ENCODE peak calls at places on chromosome 3, in four cellular contexts. U is stomach, Q is esophagus squamous epithelium, W is uterus. F is an unnamed sample.
A peak's percentile ranks its signal among the peaks of the same experiment; 100 is the strongest.

GRCh38 chr3:69660631-69661030 is 78.6 kb upstream of the MITF start:
- DNase-seq in Q (no peak), U (no peak), W (no peak), F (no peak)

GRCh38 chr3:61333562-61333961 is 82.3 kb upstream of the FHIT start:
- DNase-seq in W (no peak), Q (no peak), U (no peak), F (no peak)

GRCh38 chr3:185822221-185822956 is 2.5 kb downstream of the IGF2BP2 start:
- DNase-seq in U (no peak), W (no peak), Q (no peak), F (no peak)

GRCh38 chr3:187718802-187719201 is 16.4 kb upstream of the RTP2 start:
- DNase-seq in W (no peak), Q (no peak), U (no peak), F (no peak)

GRCh38 chr3:27719306-27720003 is 2.7 kb downstream of the EOMES start:
- DNase-seq in Q (no peak), W (no peak), U (no peak), F (no peak)

GRCh38 chr3:191330309-191330712 is at the start of gene UTS2B:
- DNase-seq in U (no peak), W (no peak), Q (no peak), F (no peak)

GRCh38 chr3:195583831-195584542 is at the start of gene APOD:
- DNase-seq in W (peak; percentile 54), U (no peak), Q (no peak), F (peak; percentile 23)

GRCh38 chr3:116930786-116931185 is 221.2 kb downstream of the TUSC7 start:
- DNase-seq in Q (no peak), U (no peak), W (no peak), F (no peak)

GRCh38 chr3:36461588-36461987 is 81.3 kb downstream of the STAC start:
- DNase-seq in U (no peak), W (no peak), Q (no peak), F (no peak)

GRCh38 chr3:138186803-138187295 is 252 bp upstream of the ARMC8 start:
- DNase-seq in W (peak; percentile 90), Q (no peak), U (peak; percentile 93), F (peak; percentile 93)

GRCh38 chr3:79424811-79425210 is 343.0 kb downstream of the ROBO1 start:
- DNase-seq in U (no peak), Q (no peak), W (no peak), F (no peak)

GRCh38 chr3:101778385-101779046 is 495 bp upstream of the NXPE3 start:
- DNase-seq in Q (no peak), U (no peak), W (no peak), F (no peak)

GRCh38 chr3:86895202-86895601 is 95.7 kb downstream of the VGLL3 start:
- DNase-seq in Q (no peak), U (no peak), W (no peak), F (no peak)

GRCh38 chr3:30770387-30770786 is 124.1 kb downstream of the GADL1 start:
- DNase-seq in W (no peak), Q (no peak), U (no peak), F (no peak)

GRCh38 chr3:126969586-126969985 is 13.3 kb upstream of the PLXNA1 start:
- DNase-seq in U (no peak), W (no peak), Q (no peak), F (no peak)

GRCh38 chr3:117734431-117734830 is 1024.9 kb downstream of the TUSC7 start:
- DNase-seq in Q (no peak), W (no peak), U (no peak), F (no peak)

GRCh38 chr3:44942202-44942921 is 33.6 kb downstream of the ZDHHC3 start:
- DNase-seq in Q (no peak), U (no peak), W (no peak), F (no peak)

GRCh38 chr3:127588675-127589577 is 1.6 kb downstream of the TPRA1 start:
- DNase-seq in Q (no peak), U (no peak), W (no peak), F (peak; percentile 52)

GRCh38 chr3:106518516-106518915 is 649.7 kb upstream of the CBLB start:
- DNase-seq in Q (no peak), U (no peak), W (no peak), F (no peak)

GRCh38 chr3:168085491-168086119 is 10.1 kb downstream of the GOLIM4 start:
- DNase-seq in Q (no peak), U (no peak), W (no peak), F (no peak)

GRCh38 chr3:125310623-125311076 is 64.5 kb downstream of the ZNF148 start:
- DNase-seq in Q (no peak), W (no peak), U (no peak), F (no peak)

GRCh38 chr3:66379565-66379964 is 121.3 kb downstream of the LRIG1 start:
- DNase-seq in U (no peak), W (no peak), Q (no peak), F (no peak)

GRCh38 chr3:9806688-9807589 is 3.1 kb upstream of the TTLL3 start:
- DNase-seq in U (no peak), Q (no peak), W (no peak), F (no peak)

GRCh38 chr3:32626650-32627049 is 56.0 kb upstream of the DYNC1LI1 start:
- DNase-seq in Q (no peak), W (no peak), U (no peak), F (no peak)

GRCh38 chr3:168881804-168882203 is 781.7 kb downstream of the MECOM start:
- DNase-seq in Q (no peak), W (no peak), U (no peak), F (no peak)

GRCh38 chr3:101675709-101676218 is 1.2 kb downstream of the ZBTB11 start:
- DNase-seq in W (peak; percentile 49), U (no peak), Q (no peak), F (peak; percentile 20)

GRCh38 chr3:67551366-67552016 is 102.9 kb downstream of the SUCLG2 start:
- DNase-seq in W (no peak), Q (no peak), U (no peak), F (no peak)

GRCh38 chr3:48299746-48300361 is 33.6 kb downstream of the SPINK8 start:
- DNase-seq in W (no peak), U (no peak), Q (no peak), F (no peak)

DNA sequence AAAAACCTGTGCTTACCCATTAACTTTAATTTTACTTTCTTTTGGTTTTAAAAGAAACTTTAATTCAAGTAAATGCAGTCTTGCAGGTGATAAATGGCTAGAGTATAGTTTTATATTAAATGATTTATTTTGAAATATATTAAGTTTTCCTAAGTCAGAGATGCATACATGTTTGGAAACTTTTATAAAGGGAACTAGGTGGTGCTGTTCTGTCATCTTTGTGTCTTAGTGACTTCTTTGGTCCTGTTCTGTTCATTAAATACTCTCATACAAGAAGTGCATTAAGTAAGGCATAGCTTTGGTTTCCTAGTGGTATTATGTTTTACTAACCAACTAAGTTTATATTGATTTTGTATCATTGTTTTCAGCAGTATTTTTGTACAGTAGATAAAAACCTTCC is 15.6 kb downstream of the CADM2 start:
- DNase-seq in W (no peak), Q (no peak), U (no peak), F (no peak)
- TF ChIP-seq CTCF in W (no peak), Q (no peak), U (no peak), F (no peak)

DNA sequence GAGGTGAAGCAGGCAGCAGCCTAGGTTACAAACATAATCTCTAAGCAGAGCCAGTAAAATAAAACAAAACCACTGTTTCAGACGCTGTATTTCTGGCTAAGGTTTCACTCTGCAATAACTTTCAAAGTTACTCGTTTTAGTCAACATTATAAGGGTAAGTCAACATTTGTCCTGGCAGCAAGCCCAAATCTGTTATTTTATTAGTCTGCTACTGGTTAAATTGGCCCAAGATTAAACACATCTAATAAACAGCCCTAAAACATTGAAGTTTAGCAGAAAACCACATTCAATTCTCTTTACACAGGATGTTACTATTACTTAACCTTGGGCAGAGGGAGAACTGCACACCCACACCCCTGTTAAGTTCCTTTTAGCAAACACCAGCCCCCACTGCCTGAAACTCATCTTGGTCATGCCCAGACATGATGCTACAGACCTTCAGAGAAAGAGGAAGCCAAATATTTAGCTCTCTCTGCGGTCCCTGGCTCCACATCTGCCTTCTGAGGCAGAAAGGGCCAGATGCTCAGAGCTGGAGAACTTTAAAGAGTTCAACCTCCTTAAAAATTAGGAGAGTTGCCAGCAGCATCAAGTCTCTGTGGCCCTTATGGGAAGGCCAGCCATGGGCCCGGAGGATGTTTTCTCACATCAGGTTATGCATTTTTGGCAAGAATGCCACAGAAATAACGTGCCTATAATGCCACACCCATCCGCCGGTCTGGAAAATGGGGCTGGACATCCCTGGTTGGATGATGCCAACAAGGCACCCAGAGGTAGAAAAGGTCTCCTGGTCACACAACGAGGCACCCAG is 17.9 kb downstream of the ARHGEF3 start:
- DNase-seq in U (peak; percentile 70), W (peak; percentile 33), Q (peak; percentile 44), F (no peak)
- TF ChIP-seq POLR2A in U (no peak), W (no peak), Q (no peak), F (no peak)

GRCh38 chr3:114333180-114333922 is 39.5 kb downstream of the TIGIT start:
- DNase-seq in W (no peak), U (no peak), Q (no peak), F (no peak)

GRCh38 chr3:114336857-114337256 is 43.0 kb downstream of the TIGIT start:
- DNase-seq in Q (no peak), W (no peak), U (no peak), F (no peak)

GRCh38 chr3:114333923-114334240 is 40.1 kb downstream of the TIGIT start:
- DNase-seq in W (no peak), U (no peak), Q (no peak), F (no peak)

GRCh38 chr3:114338651-114339357 is 45.0 kb downstream of the TIGIT start:
- DNase-seq in W (no peak), U (no peak), Q (no peak), F (no peak)

DNA sequence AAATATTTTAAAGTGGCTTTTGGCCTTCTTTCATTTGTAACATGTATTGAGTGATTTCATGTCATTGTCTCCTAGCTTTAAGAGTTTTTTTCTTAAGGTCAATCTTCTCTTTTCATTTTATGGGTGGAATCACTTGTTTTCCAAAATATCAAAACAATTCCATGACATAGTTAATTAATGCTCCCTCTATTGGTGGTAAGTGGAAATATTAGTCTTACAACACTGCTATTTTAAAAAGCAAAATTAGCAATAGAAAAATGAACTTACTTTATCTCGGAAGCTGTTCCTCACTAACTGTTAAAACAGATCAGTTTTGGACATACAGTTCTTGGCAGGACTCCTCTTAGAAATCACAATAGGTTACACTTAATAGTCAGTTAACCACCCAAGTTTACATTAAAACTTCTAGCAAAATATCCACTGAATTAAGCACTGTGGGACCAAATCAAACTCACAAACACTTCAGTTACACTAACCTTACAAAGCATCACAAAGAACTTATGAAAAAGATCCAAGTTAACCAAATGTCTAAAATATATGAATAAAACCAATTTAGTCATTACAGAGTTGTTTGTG is 42.4 kb downstream of the TIGIT start:
- DNase-seq in W (no peak), Q (no peak), U (no peak), F (no peak)
- TF ChIP-seq CTCF in W (peak; percentile 26), Q (peak; percentile 33), U (no peak), F (no peak)

DNA sequence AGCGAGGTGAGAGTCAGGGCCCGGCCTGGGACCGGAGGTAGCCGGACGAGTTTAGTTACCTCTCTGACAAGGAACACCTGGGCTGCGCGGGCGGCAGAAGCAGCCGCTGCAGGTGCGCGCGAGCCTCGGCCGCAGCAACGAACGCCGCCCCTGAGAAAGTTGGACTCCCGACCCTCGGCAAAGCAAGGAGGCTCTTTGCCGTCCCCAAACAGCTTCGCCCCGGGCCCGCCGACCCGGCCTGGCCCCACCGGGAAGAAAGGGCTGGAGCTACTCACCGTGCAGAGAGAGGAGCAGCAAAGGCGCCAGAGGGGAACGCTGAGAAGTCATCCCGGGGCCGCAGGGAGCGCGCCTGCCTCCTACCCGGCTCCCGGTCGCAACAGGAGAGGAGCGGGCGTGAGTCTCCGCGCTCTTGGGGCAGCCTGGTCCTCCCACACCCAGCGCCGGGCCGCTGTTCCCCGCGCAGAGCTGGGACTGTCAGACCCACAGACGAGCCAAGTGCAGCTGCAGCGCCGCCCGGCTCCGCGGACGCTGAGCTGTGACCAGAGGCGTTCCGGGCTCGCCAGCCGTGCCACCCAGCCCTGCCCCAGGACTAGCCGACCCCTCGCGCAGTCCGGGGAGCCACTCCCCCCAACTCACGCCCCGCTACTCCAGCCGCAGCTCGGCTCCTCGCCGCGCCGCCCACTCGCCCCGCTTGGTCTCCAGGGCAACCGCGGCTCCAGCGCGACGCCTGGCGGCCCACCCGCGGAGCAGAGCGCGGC is at the start of gene IGSF11:
- DNase-seq in U (peak; percentile 50), W (peak; percentile 36), Q (no peak), F (peak; percentile 81)
- TF ChIP-seq POLR2A in U (no peak), W (no peak), Q (no peak), F (no peak)

F was measured in thyroid gland.